ENCODE peak calls at places on chromosomes 6 and 20, in nine cellular contexts. C is right lobe of liver; D is activated T-helper 9 cell treated with anti-CD3 and anti-CD28 coated beads, Interleukin-2, amount 50 U/mL, for 16 hours; V is GM12865; U is lower lobe of right lung; H is Ammon's horn; B is mesendoderm; F is NCI-H748 treated with DMSO at 0.1 percent for 48 hours; Q is amniotic stem cell. W is an unnamed sample.

GRCh38 chr6:26299286-26300042 is 65.5 kb upstream of the BTN3A2 start:
- DNase-seq in C (no peak), D (no peak), V (peak), U (no peak), H (no peak), B (peak), F (no peak), Q (no peak), W (no peak)

GRCh38 chr6:98827295-98828159 is 6.8 kb upstream of the POU3F2 start:
- DNase-seq in C (no peak), D (no peak), V (no peak), U (no peak), H (peak), B (peak), F (no peak), Q (no peak), W (no peak)

GRCh38 chr20:58892932-58893224 is 40.4 kb downstream of the GNAS start:
- DNase-seq in C (no peak), D (no peak), V (no peak), U (no peak), H (no peak), B (no peak), F (no peak), Q (no peak), W (no peak)

GRCh38 chr20:47167846-47168245 is 188.7 kb downstream of the ZMYND8 start:
- DNase-seq in C (no peak), D (no peak), V (no peak), U (no peak), H (no peak), B (peak), F (no peak), Q (no peak), W (no peak)

GRCh38 chr6:111973897-111974639 is 79.8 kb upstream of the CCN6 start:
- DNase-seq in C (no peak), D (no peak), V (no peak), U (no peak), H (no peak), B (no peak), F (no peak), Q (peak), W (no peak)

GRCh38 chr6:41446907-41447545 is 99.2 kb upstream of the FOXP4 start:
- DNase-seq in C (no peak), D (no peak), V (no peak), U (no peak), H (no peak), B (no peak), F (no peak), Q (no peak), W (no peak)

GRCh38 chr20:36063916-36064660 is 90.5 kb upstream of the EPB41L1 start:
- DNase-seq in C (no peak), D (no peak), V (no peak), U (no peak), H (peak), B (no peak), F (no peak), Q (no peak), W (no peak)

GRCh38 chr20:2171266-2171790 is 69.7 kb downstream of the STK35 start:
- DNase-seq in C (no peak), D (no peak), V (no peak), U (no peak), H (no peak), B (no peak), F (no peak), Q (no peak), W (no peak)

GRCh38 chr6:147559016-147559415 is 50.5 kb downstream of the SAMD5 start:
- DNase-seq in C (no peak), D (no peak), V (no peak), U (no peak), H (no peak), B (no peak), F (no peak), Q (no peak), W (no peak)

GRCh38 chr6:15449001-15449400 is 203.1 kb downstream of the JARID2 start:
- DNase-seq in C (no peak), D (no peak), V (no peak), U (no peak), H (no peak), B (no peak), F (no peak), Q (no peak), W (no peak)

GRCh38 chr6:46378882-46379405 is 112.3 kb downstream of the RCAN2 start:
- DNase-seq in C (no peak), D (no peak), V (no peak), U (no peak), H (peak), B (no peak), F (no peak), Q (no peak), W (no peak)

GRCh38 chr6:1070085-1070521 is 241.8 kb upstream of the FOXQ1 start:
- DNase-seq in C (no peak), D (no peak), V (no peak), U (no peak), H (no peak), B (peak), F (no peak), Q (no peak), W (no peak)

GRCh38 chr6:77825204-77825603 is 172.4 kb downstream of the MEI4 start:
- DNase-seq in C (no peak), D (no peak), V (no peak), U (no peak), H (no peak), B (no peak), F (no peak), Q (no peak), W (no peak)

GRCh38 chr6:56906752-56907151 is 48.2 kb upstream of the BEND6 start:
- DNase-seq in C (no peak), D (no peak), V (no peak), U (no peak), H (no peak), B (peak), F (no peak), Q (no peak), W (no peak)

GRCh38 chr6:15249371-15250019 is 3.6 kb downstream of the JARID2 start:
- DNase-seq in C (no peak), D (no peak), V (no peak), U (no peak), H (no peak), B (no peak), F (no peak), Q (no peak), W (no peak)

GRCh38 chr6:110325197-110325596 is 33.0 kb downstream of the METTL24 start:
- DNase-seq in C (peak), D (no peak), V (no peak), U (no peak), H (peak), B (no peak), F (peak), Q (no peak), W (peak)

GRCh38 chr6:148836751-148837150 is 89.9 kb downstream of the UST start:
- DNase-seq in C (no peak), D (no peak), V (no peak), U (no peak), H (no peak), B (no peak), F (no peak), Q (no peak), W (no peak)

GRCh38 chr20:46501961-46502360 is 11.4 kb downstream of the ZNF334 start:
- DNase-seq in C (no peak), D (no peak), V (no peak), U (no peak), H (no peak), B (peak), F (no peak), Q (no peak), W (no peak)

GRCh38 chr20:44963325-44964215 is 2.7 kb upstream of the STK4 start:
- DNase-seq in C (no peak), D (no peak), V (peak), U (no peak), H (no peak), B (no peak), F (no peak), Q (no peak), W (no peak)

GRCh38 chr20:53175135-53175780 is 203.1 kb downstream of the TSHZ2 start:
- DNase-seq in C (no peak), D (no peak), V (no peak), U (no peak), H (no peak), B (no peak), F (no peak), Q (no peak), W (no peak)

GRCh38 chr6:42781546-42781810 is 374 bp upstream of the BICRAL start:
- DNase-seq in C (no peak), D (no peak), V (peak), U (no peak), H (no peak), B (no peak), F (no peak), Q (no peak), W (no peak)

GRCh38 chr20:51350941-51351631 is 191.4 kb downstream of the NFATC2 start:
- DNase-seq in C (no peak), D (no peak), V (no peak), U (no peak), H (no peak), B (no peak), F (no peak), Q (peak), W (no peak)

GRCh38 chr6:38776515-38776914 is 61.4 kb downstream of the DNAH8 start:
- DNase-seq in C (no peak), D (no peak), V (no peak), U (no peak), H (no peak), B (peak), F (no peak), Q (peak), W (no peak)

GRCh38 chr20:56839791-56840190 is 210.7 kb downstream of the TFAP2C start:
- DNase-seq in C (no peak), D (no peak), V (no peak), U (no peak), H (no peak), B (no peak), F (no peak), Q (no peak), W (no peak)

W was measured in smooth muscle cell of the brain vasculature.